ENCODE peak calls at places on chromosomes 1 and 21, in four cellular contexts. One of them, this sample, is unnamed.

GRCh38 chr1:24276791-24277190 is 42.4 kb upstream of the GRHL3 start:
- DNase-seq in psoas muscle: no peak
- DNase-seq in upper lobe of right lung: no peak
- DNase-seq in coronary artery: no peak
- DNase-seq in this sample: no peak

GRCh38 chr1:107277022-107277421 is 136.2 kb downstream of the NTNG1 start:
- DNase-seq in psoas muscle: no peak
- DNase-seq in upper lobe of right lung: no peak
- DNase-seq in coronary artery: no peak
- DNase-seq in this sample: peak; percentile 2

GRCh38 chr1:186191511-186191910 is 183.5 kb downstream of the TPR start:
- DNase-seq in psoas muscle: no peak
- DNase-seq in coronary artery: no peak
- DNase-seq in upper lobe of right lung: no peak
- DNase-seq in this sample: no peak

GRCh38 chr1:6488602-6489382 is 2.7 kb downstream of the PLEKHG5 start:
- DNase-seq in coronary artery: no peak
- DNase-seq in upper lobe of right lung: no peak
- DNase-seq in psoas muscle: no peak
- DNase-seq in this sample: no peak

GRCh38 chr21:30206551-30207251 is 9.2 kb downstream of the CLDN8 start:
- DNase-seq in coronary artery: no peak
- DNase-seq in upper lobe of right lung: no peak
- DNase-seq in psoas muscle: no peak
- DNase-seq in this sample: no peak

GRCh38 chr1:8022395-8023286 is 3.5 kb downstream of the ERRFI1 start:
- DNase-seq in upper lobe of right lung: no peak
- DNase-seq in psoas muscle: no peak
- DNase-seq in coronary artery: no peak
- DNase-seq in this sample: no peak

GRCh38 chr21:45048968-45049367 is 25.4 kb upstream of the ADARB1 start:
- DNase-seq in psoas muscle: no peak
- DNase-seq in coronary artery: no peak
- DNase-seq in upper lobe of right lung: no peak
- DNase-seq in this sample: no peak

GRCh38 chr1:231068772-231069171 is 28.7 kb upstream of the FAM89A start:
- DNase-seq in psoas muscle: no peak
- DNase-seq in coronary artery: no peak
- DNase-seq in upper lobe of right lung: no peak
- DNase-seq in this sample: no peak

GRCh38 chr1:43932786-43933385 is 715 bp upstream of the ARTN start:
- DNase-seq in coronary artery: no peak
- DNase-seq in upper lobe of right lung: no peak
- DNase-seq in psoas muscle: no peak
- DNase-seq in this sample: no peak

GRCh38 chr1:55018395-55018794 is 19.7 kb downstream of the BSND start:
- DNase-seq in upper lobe of right lung: peak; percentile 46
- DNase-seq in coronary artery: no peak
- DNase-seq in psoas muscle: no peak
- DNase-seq in this sample: no peak

GRCh38 chr1:60126733-60127132 is 53.2 kb upstream of the C1orf87 start:
- DNase-seq in upper lobe of right lung: no peak
- DNase-seq in coronary artery: no peak
- DNase-seq in psoas muscle: no peak
- DNase-seq in this sample: no peak

GRCh38 chr1:204647114-204647804 is 38.3 kb downstream of the LRRN2 start:
- DNase-seq in psoas muscle: no peak
- DNase-seq in coronary artery: no peak
- DNase-seq in upper lobe of right lung: no peak
- DNase-seq in this sample: no peak

GRCh38 chr21:37043818-37044217 is 29.1 kb downstream of the PIGP start:
- DNase-seq in upper lobe of right lung: no peak
- DNase-seq in coronary artery: no peak
- DNase-seq in psoas muscle: no peak
- DNase-seq in this sample: no peak

GRCh38 chr1:40899230-40899870 is 37.2 kb upstream of the CITED4 start:
- DNase-seq in upper lobe of right lung: peak; percentile 72
- DNase-seq in psoas muscle: no peak
- DNase-seq in coronary artery: no peak
- DNase-seq in this sample: no peak

GRCh38 chr1:151858030-151858746 is 4.7 kb upstream of the THEM5 start:
- DNase-seq in upper lobe of right lung: no peak
- DNase-seq in coronary artery: no peak
- DNase-seq in psoas muscle: no peak
- DNase-seq in this sample: no peak

GRCh38 chr21:40841524-40842196 is 5.3 kb downstream of the DSCAM start:
- DNase-seq in psoas muscle: no peak
- DNase-seq in coronary artery: no peak
- DNase-seq in upper lobe of right lung: peak; percentile 80
- DNase-seq in this sample: peak; percentile 13

GRCh38 chr1:172638249-172638648 is 20.7 kb upstream of the FASLG start:
- DNase-seq in upper lobe of right lung: no peak
- DNase-seq in psoas muscle: no peak
- DNase-seq in coronary artery: no peak
- DNase-seq in this sample: no peak

GRCh38 chr1:171295821-171296220 is 18.2 kb upstream of the FMO4 start:
- DNase-seq in psoas muscle: no peak
- DNase-seq in upper lobe of right lung: no peak
- DNase-seq in coronary artery: no peak
- DNase-seq in this sample: no peak

GRCh38 chr21:15468368-15468767 is 261.4 kb upstream of the USP25 start:
- DNase-seq in psoas muscle: no peak
- DNase-seq in upper lobe of right lung: no peak
- DNase-seq in coronary artery: no peak
- DNase-seq in this sample: no peak

GRCh38 chr1:169604781-169605560 is 18.7 kb upstream of the F5 start:
- DNase-seq in coronary artery: no peak
- DNase-seq in psoas muscle: no peak
- DNase-seq in upper lobe of right lung: peak; percentile 66
- DNase-seq in this sample: no peak

GRCh38 chr21:45593162-45594022 is 50.1 kb upstream of the PCBP3 start:
- DNase-seq in upper lobe of right lung: peak; percentile 64
- DNase-seq in coronary artery: no peak
- DNase-seq in psoas muscle: no peak
- DNase-seq in this sample: no peak

GRCh38 chr1:66160719-66161118 is 368.0 kb downstream of the PDE4B start:
- DNase-seq in coronary artery: no peak
- DNase-seq in upper lobe of right lung: no peak
- DNase-seq in psoas muscle: no peak
- DNase-seq in this sample: no peak

GRCh38 chr1:215599418-215599817 is 32.3 kb downstream of the KCTD3 start:
- DNase-seq in upper lobe of right lung: no peak
- DNase-seq in psoas muscle: no peak
- DNase-seq in coronary artery: no peak
- DNase-seq in this sample: no peak

GRCh38 chr1:55931272-55931940 is 648.0 kb downstream of the PLPP3 start:
- DNase-seq in psoas muscle: no peak
- DNase-seq in upper lobe of right lung: no peak
- DNase-seq in coronary artery: no peak
- DNase-seq in this sample: no peak

GRCh38 chr1:43123031-43123430 is 49.1 kb downstream of the EBNA1BP2 start:
- DNase-seq in upper lobe of right lung: no peak
- DNase-seq in coronary artery: no peak
- DNase-seq in psoas muscle: no peak
- DNase-seq in this sample: no peak

GRCh38 chr1:38693759-38694158 is 165.8 kb downstream of the RRAGC start:
- DNase-seq in psoas muscle: no peak
- DNase-seq in upper lobe of right lung: no peak
- DNase-seq in coronary artery: no peak
- DNase-seq in this sample: no peak

GRCh38 chr1:228273720-228274451 is 66.0 kb downstream of the OBSCN start:
- DNase-seq in coronary artery: peak; percentile 68
- DNase-seq in upper lobe of right lung: peak; percentile 61
- DNase-seq in psoas muscle: peak; percentile 68
- DNase-seq in this sample: no peak

GRCh38 chr1:34858901-34859441 is 578 bp downstream of the SMIM12 start:
- DNase-seq in upper lobe of right lung: no peak
- DNase-seq in coronary artery: no peak
- DNase-seq in psoas muscle: peak; percentile 64
- DNase-seq in this sample: no peak

GRCh38 chr1:19416919-19417441 is 68.4 kb downstream of the CAPZB start:
- DNase-seq in upper lobe of right lung: no peak
- DNase-seq in psoas muscle: no peak
- DNase-seq in coronary artery: no peak
- DNase-seq in this sample: no peak

DNA sequence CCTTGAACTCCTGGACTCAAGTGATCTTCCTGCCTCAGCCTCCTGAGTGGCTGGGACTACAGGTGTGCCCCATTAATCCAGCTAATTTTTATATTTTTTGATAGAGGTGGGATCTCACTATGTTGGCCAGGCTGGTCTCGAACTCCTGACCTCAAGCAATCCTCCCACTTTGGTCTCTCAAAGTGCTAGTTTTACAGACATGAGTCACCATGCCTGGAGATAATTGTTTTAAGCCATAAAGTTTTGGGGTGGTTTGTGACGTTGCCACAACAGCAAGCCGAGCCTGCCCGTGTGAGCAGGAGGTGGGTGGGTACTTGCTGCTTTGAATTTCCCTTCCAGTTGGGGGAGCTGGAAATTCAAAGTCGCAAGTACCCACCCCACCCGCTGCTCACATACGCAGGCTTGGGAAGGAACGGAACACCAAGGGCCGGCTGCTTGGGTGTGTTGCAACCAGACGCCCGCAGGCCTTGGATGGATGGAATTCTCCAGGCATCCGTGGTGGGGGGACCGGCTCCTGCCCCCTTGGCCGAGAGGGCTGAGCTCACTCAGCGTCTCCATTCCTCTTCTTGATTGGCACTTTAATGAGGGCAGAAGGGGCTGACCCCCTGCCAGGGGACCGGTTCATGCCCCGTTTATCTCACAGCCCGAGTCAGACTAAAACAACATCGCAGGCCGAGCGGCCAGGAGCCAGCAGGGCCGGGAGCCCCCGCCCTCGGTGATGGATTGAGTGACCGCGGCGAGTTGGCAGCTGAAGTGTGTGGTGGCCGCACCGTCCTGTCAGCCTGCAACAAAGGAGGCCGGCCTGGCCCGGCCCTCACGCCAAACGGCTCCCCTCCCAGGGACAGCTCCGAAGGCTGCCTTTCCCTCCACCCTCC is 78.1 kb downstream of the DHRS3 start:
- DNase-seq in upper lobe of right lung: peak; percentile 77
- DNase-seq in psoas muscle: peak; percentile 92
- DNase-seq in coronary artery: peak; percentile 98
- DNase-seq in this sample: peak; percentile 77
- H3K27ac ChIP-seq in upper lobe of right lung: peak overlapping the region; percentile 15
- H3K27ac ChIP-seq in psoas muscle: peak overlapping the region; percentile 85
- H3K27ac ChIP-seq in coronary artery: peak overlapping the region; percentile 86
- H3K27ac ChIP-seq in this sample: peak overlapping the region; percentile 75

GRCh38 chr1:179313004-179313403 is 19.4 kb downstream of the SOAT1 start:
- DNase-seq in coronary artery: no peak
- DNase-seq in upper lobe of right lung: no peak
- DNase-seq in psoas muscle: no peak
- DNase-seq in this sample: no peak

GRCh38 chr1:179314928-179315327 is 21.3 kb downstream of the SOAT1 start:
- DNase-seq in coronary artery: no peak
- DNase-seq in psoas muscle: no peak
- DNase-seq in upper lobe of right lung: no peak
- DNase-seq in this sample: no peak

GRCh38 chr1:179311149-179311700 is 17.6 kb downstream of the SOAT1 start:
- DNase-seq in coronary artery: no peak
- DNase-seq in psoas muscle: no peak
- DNase-seq in upper lobe of right lung: no peak
- DNase-seq in this sample: no peak

GRCh38 chr1:179310271-179310670 is 16.7 kb downstream of the SOAT1 start:
- DNase-seq in psoas muscle: no peak
- DNase-seq in coronary artery: no peak
- DNase-seq in upper lobe of right lung: no peak
- DNase-seq in this sample: no peak

GRCh38 chr1:179310721-179311120 is 17.1 kb downstream of the SOAT1 start:
- DNase-seq in coronary artery: no peak
- DNase-seq in upper lobe of right lung: no peak
- DNase-seq in psoas muscle: no peak
- DNase-seq in this sample: no peak
- H3K4me3 ChIP-seq in coronary artery: no peak overlapping the region
- H3K4me3 ChIP-seq in upper lobe of right lung: no peak overlapping the region
- H3K4me3 ChIP-seq in psoas muscle: no peak overlapping the region
- H3K4me3 ChIP-seq in this sample: no peak overlapping the region

GRCh38 chr1:90926971-90927370 is 94.9 kb downstream of the ZNF644 start:
- DNase-seq in upper lobe of right lung: no peak
- DNase-seq in coronary artery: no peak
- DNase-seq in psoas muscle: no peak
- DNase-seq in this sample: no peak
- H3K27ac ChIP-seq in upper lobe of right lung: no peak overlapping the region
- H3K27ac ChIP-seq in coronary artery: no peak overlapping the region
- H3K27ac ChIP-seq in psoas muscle: no peak overlapping the region
- H3K27ac ChIP-seq in this sample: no peak overlapping the region

GRCh38 chr1:229406798-229407197 is 27.1 kb downstream of the ACTA1 start:
- DNase-seq in coronary artery: no peak
- DNase-seq in upper lobe of right lung: no peak
- DNase-seq in psoas muscle: no peak
- DNase-seq in this sample: no peak

GRCh38 chr1:229410370-229410691 is 23.6 kb downstream of the ACTA1 start:
- DNase-seq in upper lobe of right lung: no peak
- DNase-seq in psoas muscle: no peak
- DNase-seq in coronary artery: no peak
- DNase-seq in this sample: no peak

GRCh38 chr1:229409616-229410369 is 24.1 kb downstream of the ACTA1 start:
- DNase-seq in coronary artery: no peak
- DNase-seq in upper lobe of right lung: no peak
- DNase-seq in psoas muscle: peak; percentile 80
- DNase-seq in this sample: no peak

GRCh38 chr1:229408458-229409037 is 25.3 kb downstream of the ACTA1 start:
- DNase-seq in coronary artery: no peak
- DNase-seq in upper lobe of right lung: no peak
- DNase-seq in psoas muscle: peak; percentile 95
- DNase-seq in this sample: peak; percentile 91

DNA sequence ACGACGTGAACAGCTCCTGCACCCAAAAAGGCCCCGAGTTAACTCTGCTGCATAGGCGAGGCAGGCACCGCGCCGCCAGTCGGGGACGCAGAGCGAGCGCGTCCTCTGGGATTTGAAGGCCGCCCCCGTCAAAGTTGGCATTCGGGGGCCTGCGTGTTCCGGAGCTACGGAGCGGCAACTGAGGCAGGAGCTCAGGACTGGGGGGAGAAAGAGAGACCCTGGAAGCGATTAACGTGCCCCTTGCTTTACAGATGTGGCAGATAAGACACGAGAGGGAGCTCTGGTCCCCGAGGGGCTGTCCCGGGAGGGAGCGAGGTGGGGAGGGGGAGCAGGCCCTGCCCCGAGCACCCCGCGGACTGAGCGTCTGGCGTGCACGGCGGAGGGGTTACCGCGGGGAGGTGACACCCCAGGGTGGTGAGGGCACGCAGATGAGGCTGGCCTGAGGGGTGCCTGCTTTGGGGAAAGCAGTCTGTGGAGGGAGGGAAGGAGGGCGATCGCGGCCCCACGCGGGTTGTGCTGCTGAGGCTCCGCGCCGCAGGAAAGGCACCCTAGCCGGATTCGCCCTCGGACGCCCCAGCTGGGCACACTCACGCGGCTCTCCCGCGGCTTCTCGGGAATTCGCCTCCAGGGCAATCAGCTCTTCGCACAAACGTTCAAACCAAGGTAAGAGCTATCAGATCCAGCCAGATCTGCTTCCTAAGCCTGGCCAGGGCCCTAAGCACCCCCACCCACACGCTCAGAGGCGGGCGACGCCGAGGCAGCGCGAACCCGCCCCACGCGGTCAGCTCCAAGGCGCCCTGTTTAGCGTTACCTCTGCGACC is 26.5 kb downstream of the ACTA1 start:
- DNase-seq in upper lobe of right lung: peak; percentile 58
- DNase-seq in coronary artery: no peak
- DNase-seq in psoas muscle: peak; percentile 53
- DNase-seq in this sample: no peak
- H3K4me3 ChIP-seq in upper lobe of right lung: peak overlapping the region; percentile 33
- H3K4me3 ChIP-seq in coronary artery: peak overlapping the region; percentile 71
- H3K4me3 ChIP-seq in psoas muscle: peak overlapping the region; percentile 64
- H3K4me3 ChIP-seq in this sample: no peak overlapping the region